ENCODE peak calls at places on chromosomes 13 and 19, in six cellular contexts. G, A, F, C, H and M are unnamed samples.

GRCh38 chr19:2136796-2137195 is 14.6 kb downstream of the AP3D1 start:
- DNase-seq in C (no peak), H (no peak), F (no peak), G (no peak), A (no peak), M (no peak)

GRCh38 chr13:104163866-104164630 is 1097.8 kb upstream of the SLC10A2 start:
- DNase-seq in A (no peak), C (no peak), G (no peak), H (no peak), F (no peak), M (no peak)

GRCh38 chr13:113596321-113597200 is 12.0 kb downstream of the TFDP1 start:
- DNase-seq in A (no peak), F (no peak), H (no peak), C (no peak), G (no peak), M (no peak)

GRCh38 chr13:31090096-31090495 is 71.6 kb downstream of the HSPH1 start:
- DNase-seq in H (no peak), C (no peak), A (no peak), G (no peak), F (no peak), M (no peak)

GRCh38 chr13:22592515-22592914 is 588.3 kb upstream of the SGCG start:
- DNase-seq in A (no peak), C (no peak), F (no peak), G (no peak), H (peak; percentile 3), M (no peak)

GRCh38 chr19:4866595-4867424 is 657 bp downstream of the PLIN3 start:
- DNase-seq in A (peak; percentile 48), G (no peak), F (peak; percentile 47), C (peak; percentile 34), H (peak; percentile 46), M (no peak)

GRCh38 chr19:39582891-39583625 is 19.3 kb upstream of the LGALS13 start:
- DNase-seq in F (no peak), G (no peak), H (no peak), C (no peak), A (no peak), M (no peak)

GRCh38 chr19:19460258-19460731 is 54.8 kb downstream of the GATAD2A start:
- DNase-seq in A (no peak), F (no peak), C (no peak), G (no peak), H (no peak), M (no peak)

GRCh38 chr19:33604651-33605050 is 17.1 kb upstream of the CHST8 start:
- DNase-seq in F (no peak), G (no peak), A (no peak), C (no peak), H (no peak), M (no peak)

GRCh38 chr13:77599351-77599750 is 63.8 kb downstream of the SCEL start:
- DNase-seq in G (no peak), H (no peak), F (no peak), C (no peak), A (no peak), M (no peak)